ENCODE peak calls at places on chromosomes 4 and X, in ten cellular contexts. D, L, V, S, E, W, B, F, Y and R are unnamed samples.

GRCh38 chr4:53152467-53152866 is 213.4 kb downstream of the SCFD2 start:
- ATAC-seq in Y (no peak), E (no peak), L (no peak), V (no peak), S (no peak), F (no peak), B (no peak), W (no peak), D (no peak), R (no peak)

GRCh38 chr4:41751325-41752061 is 3.0 kb upstream of the PHOX2B start:
- ATAC-seq in E (no peak), W (peak; percentile 43), Y (no peak), L (no peak), V (no peak), D (no peak), B (no peak), F (peak; percentile 15), S (no peak), R (no peak)

GRCh38 chr4:88320174-88320779 is 35.9 kb upstream of the PPM1K start:
- ATAC-seq in W (peak; percentile 73), V (peak; percentile 78), D (peak; percentile 65), F (peak; percentile 36), L (no peak), S (no peak), Y (peak; percentile 56), B (peak; percentile 74), E (peak; percentile 16), R (peak; percentile 77)

GRCh38 chr4:8788174-8788573 is 83.5 kb downstream of the HMX1 start:
- ATAC-seq in F (no peak), B (no peak), Y (no peak), S (no peak), E (no peak), W (no peak), L (no peak), D (no peak), V (no peak), R (no peak)

GRCh38 chr4:3821580-3822229 is 55.5 kb downstream of the ADRA2C start:
- ATAC-seq in V (peak; percentile 13), S (peak; percentile 21), D (no peak), Y (no peak), L (no peak), F (no peak), B (no peak), E (no peak), W (peak; percentile 27), R (peak; percentile 24)

GRCh38 chr4:5366009-5366386 is 314.7 kb downstream of the STK32B start:
- ATAC-seq in E (no peak), L (no peak), D (no peak), V (no peak), Y (no peak), B (no peak), S (no peak), F (no peak), W (no peak), R (no peak)

GRCh38 chr4:142311916-142312315 is 534.2 kb downstream of the INPP4B start:
- ATAC-seq in L (no peak), S (no peak), F (no peak), D (no peak), Y (no peak), W (no peak), V (no peak), B (no peak), E (no peak), R (no peak)

GRCh38 chr4:53981573-53981972 is 82.8 kb downstream of the CHIC2 start:
- ATAC-seq in L (no peak), S (no peak), V (no peak), D (no peak), E (no peak), Y (no peak), F (no peak), B (no peak), W (no peak), R (no peak)

GRCh38 chrX:2413969-2414368 is 86.8 kb downstream of the DHRSX start:
- ATAC-seq in F (no peak), V (no peak), L (no peak), B (no peak), S (no peak), E (no peak), D (no peak), W (no peak), Y (no peak), R (no peak)

GRCh38 chr4:86033171-86033570 is 326.7 kb downstream of the MAPK10 start:
- ATAC-seq in S (no peak), W (no peak), F (no peak), B (no peak), L (peak; percentile 72), D (no peak), E (no peak), V (peak; percentile 64), Y (no peak), R (no peak)

GRCh38 chr4:76993787-76994641 is 44.5 kb downstream of the SEPTIN11 start:
- ATAC-seq in F (peak; percentile 46), L (no peak), V (peak; percentile 10), W (peak; percentile 89), S (peak; percentile 20), Y (peak; percentile 65), D (peak; percentile 79), B (peak; percentile 76), E (peak; percentile 71), R (peak; percentile 83)

GRCh38 chr4:104592894-104593470 is 98.3 kb upstream of the CXXC4 start:
- ATAC-seq in Y (no peak), E (no peak), S (no peak), B (no peak), L (no peak), W (no peak), D (no peak), F (no peak), V (no peak), R (no peak)

GRCh38 chr4:100041646-100042045 is 91.6 kb upstream of the H2AZ1 start:
- ATAC-seq in V (peak; percentile 72), D (no peak), E (no peak), L (no peak), W (no peak), S (no peak), Y (no peak), B (no peak), F (no peak), R (no peak)

GRCh38 chr4:3342182-3342854 is 49.5 kb downstream of the RGS12 start:
- ATAC-seq in D (peak; percentile 86), B (peak; percentile 96), L (no peak), S (no peak), F (no peak), V (no peak), Y (peak; percentile 96), W (peak; percentile 79), E (peak; percentile 74), R (no peak)

GRCh38 chrX:130688360-130688759 is 214.6 kb downstream of the ENOX2 start:
- ATAC-seq in F (no peak), Y (no peak), D (no peak), E (no peak), V (no peak), W (no peak), L (no peak), B (no peak), S (no peak), R (no peak)

GRCh38 chr4:155603360-155603891 is 63.2 kb upstream of the GUCY1A1 start:
- ATAC-seq in L (no peak), D (no peak), W (no peak), F (no peak), V (no peak), B (no peak), S (no peak), E (no peak), Y (no peak), R (no peak)

GRCh38 chr4:82679531-82679930 is 117.7 kb upstream of the TMEM150C start:
- ATAC-seq in W (no peak), D (no peak), B (no peak), S (no peak), V (no peak), L (no peak), Y (no peak), F (no peak), E (no peak), R (no peak)

GRCh38 chr4:76300012-76300411 is 6.5 kb upstream of the STBD1 start:
- ATAC-seq in B (no peak), S (no peak), D (no peak), V (no peak), W (no peak), F (no peak), Y (no peak), L (no peak), E (no peak), R (no peak)

GRCh38 chr4:26478330-26478729 is 12.0 kb downstream of the CCKAR start:
- ATAC-seq in V (no peak), W (no peak), Y (no peak), D (no peak), B (no peak), F (no peak), S (no peak), L (no peak), E (no peak), R (no peak)

GRCh38 chr4:33482773-33483172 is 2761.5 kb downstream of the ARAP2 start:
- ATAC-seq in Y (no peak), E (no peak), S (no peak), B (no peak), D (no peak), L (no peak), F (peak; percentile 15), V (no peak), W (no peak), R (no peak)

GRCh38 chr4:159346681-159347080 is 243.8 kb downstream of the RAPGEF2 start:
- ATAC-seq in L (no peak), B (no peak), W (no peak), V (no peak), Y (no peak), F (no peak), E (no peak), D (no peak), S (no peak), R (no peak)

GRCh38 chr4:52260507-52261302 is 209.6 kb downstream of the SPATA18 start:
- ATAC-seq in Y (no peak), S (no peak), W (no peak), V (no peak), E (no peak), B (no peak), L (no peak), F (no peak), D (no peak), R (no peak)

GRCh38 chr4:103443324-103443723 is 245.2 kb upstream of the CENPE start:
- ATAC-seq in W (no peak), B (no peak), S (no peak), F (no peak), E (no peak), D (no peak), L (no peak), V (no peak), Y (no peak), R (no peak)

GRCh38 chrX:48794340-48794920 is 7.4 kb upstream of the HDAC6 start:
- ATAC-seq in D (no peak), B (no peak), V (peak; percentile 42), E (no peak), W (no peak), Y (no peak), F (no peak), L (no peak), S (no peak), R (no peak)

GRCh38 chrX:8191022-8191421 is 20.0 kb upstream of the VCX2 start:
- ATAC-seq in D (no peak), S (no peak), W (no peak), B (no peak), E (no peak), Y (no peak), F (peak; percentile 100), V (peak; percentile 98), L (peak; percentile 90), R (no peak)

GRCh38 chr4:137408527-137409177 is 123.6 kb downstream of the PCDH18 start:
- ATAC-seq in L (no peak), F (no peak), E (no peak), D (no peak), B (no peak), V (no peak), Y (no peak), S (no peak), W (no peak), R (peak; percentile 36)

GRCh38 chr4:92234393-92235176 is 69.2 kb upstream of the GRID2 start:
- ATAC-seq in W (no peak), V (no peak), Y (no peak), L (no peak), S (no peak), F (no peak), E (no peak), D (no peak), B (no peak), R (no peak)

GRCh38 chr4:125357675-125358074 is 42.9 kb downstream of the FAT4 start:
- ATAC-seq in F (no peak), W (no peak), D (no peak), E (no peak), S (no peak), Y (no peak), V (no peak), B (no peak), L (no peak), R (no peak)